ENCODE peak calls at places on chromosomes 11 and 22, in seven cellular contexts. One of them, this sample, is unnamed.

GRCh38 chr11:131672191-131672590 is 301.8 kb downstream of the NTM start:
- DNase-seq in upper lobe of right lung: no peak
- DNase-seq in adrenal gland: no peak
- DNase-seq in brain microvascular endothelial cell: no peak
- DNase-seq in kidney: no peak
- DNase-seq in mesendoderm: no peak
- DNase-seq in body of pancreas: no peak
- DNase-seq in this sample: no peak

GRCh38 chr11:46277623-46278386 is at the start of gene CREB3L1:
- DNase-seq in mesendoderm: no peak
- DNase-seq in upper lobe of right lung: peak; percentile 80
- DNase-seq in kidney: peak; percentile 73
- DNase-seq in body of pancreas: peak; percentile 42
- DNase-seq in brain microvascular endothelial cell: no peak
- DNase-seq in adrenal gland: peak; percentile 87
- DNase-seq in this sample: no peak

GRCh38 chr11:102279641-102280170 is 37.6 kb upstream of the BIRC3 start:
- DNase-seq in mesendoderm: no peak
- DNase-seq in upper lobe of right lung: no peak
- DNase-seq in body of pancreas: no peak
- DNase-seq in kidney: no peak
- DNase-seq in adrenal gland: peak; percentile 41
- DNase-seq in brain microvascular endothelial cell: peak; percentile 7
- DNase-seq in this sample: no peak

GRCh38 chr22:41478891-41479521 is 10.1 kb downstream of the ACO2 start:
- DNase-seq in kidney: no peak
- DNase-seq in body of pancreas: no peak
- DNase-seq in upper lobe of right lung: peak; percentile 68
- DNase-seq in mesendoderm: no peak
- DNase-seq in brain microvascular endothelial cell: no peak
- DNase-seq in adrenal gland: peak; percentile 83
- DNase-seq in this sample: no peak

GRCh38 chr22:47965896-47966295 is 1203.4 kb downstream of the TBC1D22A start:
- DNase-seq in brain microvascular endothelial cell: no peak
- DNase-seq in adrenal gland: no peak
- DNase-seq in upper lobe of right lung: no peak
- DNase-seq in mesendoderm: no peak
- DNase-seq in kidney: no peak
- DNase-seq in body of pancreas: no peak
- DNase-seq in this sample: no peak

GRCh38 chr11:133896642-133897330 is 51.5 kb upstream of the SPATA19 start:
- DNase-seq in upper lobe of right lung: no peak
- DNase-seq in mesendoderm: no peak
- DNase-seq in adrenal gland: no peak
- DNase-seq in body of pancreas: no peak
- DNase-seq in kidney: no peak
- DNase-seq in brain microvascular endothelial cell: no peak
- DNase-seq in this sample: no peak

GRCh38 chr11:16669799-16670415 is 68.5 kb upstream of the C11orf58 start:
- DNase-seq in kidney: no peak
- DNase-seq in body of pancreas: no peak
- DNase-seq in mesendoderm: peak; percentile 96
- DNase-seq in brain microvascular endothelial cell: peak; percentile 43
- DNase-seq in upper lobe of right lung: no peak
- DNase-seq in adrenal gland: no peak
- DNase-seq in this sample: peak; percentile 53

GRCh38 chr22:18984564-18984963 is 48.5 kb upstream of the PRODH start:
- DNase-seq in kidney: no peak
- DNase-seq in upper lobe of right lung: no peak
- DNase-seq in brain microvascular endothelial cell: no peak
- DNase-seq in adrenal gland: no peak
- DNase-seq in body of pancreas: peak; percentile 5
- DNase-seq in mesendoderm: no peak
- DNase-seq in this sample: no peak

GRCh38 chr22:31789803-31790202 is 36.0 kb downstream of the DEPDC5 start:
- DNase-seq in mesendoderm: no peak
- DNase-seq in upper lobe of right lung: no peak
- DNase-seq in kidney: no peak
- DNase-seq in adrenal gland: no peak
- DNase-seq in body of pancreas: no peak
- DNase-seq in brain microvascular endothelial cell: no peak
- DNase-seq in this sample: no peak

GRCh38 chr22:45994516-45995404 is 17.8 kb upstream of the WNT7B start:
- DNase-seq in adrenal gland: peak; percentile 85
- DNase-seq in brain microvascular endothelial cell: no peak
- DNase-seq in upper lobe of right lung: peak; percentile 92
- DNase-seq in body of pancreas: peak; percentile 87
- DNase-seq in kidney: peak; percentile 94
- DNase-seq in mesendoderm: peak; percentile 64
- DNase-seq in this sample: no peak

GRCh38 chr22:46039531-46039930 is 62.6 kb upstream of the WNT7B start:
- DNase-seq in brain microvascular endothelial cell: no peak
- DNase-seq in mesendoderm: no peak
- DNase-seq in upper lobe of right lung: no peak
- DNase-seq in adrenal gland: no peak
- DNase-seq in body of pancreas: no peak
- DNase-seq in kidney: no peak
- DNase-seq in this sample: no peak

GRCh38 chr22:35138521-35138920 is 72.6 kb downstream of the ISX start:
- DNase-seq in brain microvascular endothelial cell: no peak
- DNase-seq in adrenal gland: no peak
- DNase-seq in body of pancreas: no peak
- DNase-seq in kidney: no peak
- DNase-seq in upper lobe of right lung: no peak
- DNase-seq in mesendoderm: no peak
- DNase-seq in this sample: no peak

GRCh38 chr22:46902998-46903916 is 140.8 kb downstream of the TBC1D22A start:
- DNase-seq in brain microvascular endothelial cell: no peak
- DNase-seq in adrenal gland: no peak
- DNase-seq in kidney: peak; percentile 51
- DNase-seq in mesendoderm: peak; percentile 36
- DNase-seq in upper lobe of right lung: peak; percentile 60
- DNase-seq in body of pancreas: no peak
- DNase-seq in this sample: no peak

GRCh38 chr22:50282361-50283144 is 12.4 kb upstream of the MAPK11 start:
- DNase-seq in adrenal gland: peak; percentile 91
- DNase-seq in mesendoderm: peak; percentile 77
- DNase-seq in body of pancreas: peak; percentile 74
- DNase-seq in brain microvascular endothelial cell: peak; percentile 66
- DNase-seq in kidney: peak; percentile 93
- DNase-seq in upper lobe of right lung: peak; percentile 91
- DNase-seq in this sample: peak; percentile 85

GRCh38 chr11:113875414-113876073 is at the start of gene USP28:
- DNase-seq in kidney: peak; percentile 99
- DNase-seq in adrenal gland: peak; percentile 99
- DNase-seq in brain microvascular endothelial cell: peak; percentile 94
- DNase-seq in body of pancreas: peak; percentile 98
- DNase-seq in mesendoderm: peak; percentile 97
- DNase-seq in upper lobe of right lung: peak; percentile 99
- DNase-seq in this sample: peak; percentile 57

GRCh38 chr11:68532719-68533369 is 72.3 kb downstream of the PPP6R3 start:
- DNase-seq in body of pancreas: no peak
- DNase-seq in kidney: no peak
- DNase-seq in adrenal gland: no peak
- DNase-seq in brain microvascular endothelial cell: no peak
- DNase-seq in mesendoderm: no peak
- DNase-seq in upper lobe of right lung: no peak
- DNase-seq in this sample: no peak

GRCh38 chr11:33931032-33931431 is 39.2 kb upstream of the LMO2 start:
- DNase-seq in mesendoderm: no peak
- DNase-seq in body of pancreas: no peak
- DNase-seq in adrenal gland: no peak
- DNase-seq in upper lobe of right lung: no peak
- DNase-seq in brain microvascular endothelial cell: no peak
- DNase-seq in kidney: no peak
- DNase-seq in this sample: no peak

GRCh38 chr22:17788528-17789378 is 14.5 kb upstream of the BID start:
- DNase-seq in kidney: no peak
- DNase-seq in upper lobe of right lung: no peak
- DNase-seq in adrenal gland: no peak
- DNase-seq in mesendoderm: no peak
- DNase-seq in brain microvascular endothelial cell: no peak
- DNase-seq in body of pancreas: no peak
- DNase-seq in this sample: no peak

GRCh38 chr11:4388221-4388620 is 5.3 kb downstream of the TRIM21 start:
- DNase-seq in mesendoderm: no peak
- DNase-seq in adrenal gland: no peak
- DNase-seq in brain microvascular endothelial cell: no peak
- DNase-seq in body of pancreas: no peak
- DNase-seq in upper lobe of right lung: no peak
- DNase-seq in kidney: no peak
- DNase-seq in this sample: no peak

DNA sequence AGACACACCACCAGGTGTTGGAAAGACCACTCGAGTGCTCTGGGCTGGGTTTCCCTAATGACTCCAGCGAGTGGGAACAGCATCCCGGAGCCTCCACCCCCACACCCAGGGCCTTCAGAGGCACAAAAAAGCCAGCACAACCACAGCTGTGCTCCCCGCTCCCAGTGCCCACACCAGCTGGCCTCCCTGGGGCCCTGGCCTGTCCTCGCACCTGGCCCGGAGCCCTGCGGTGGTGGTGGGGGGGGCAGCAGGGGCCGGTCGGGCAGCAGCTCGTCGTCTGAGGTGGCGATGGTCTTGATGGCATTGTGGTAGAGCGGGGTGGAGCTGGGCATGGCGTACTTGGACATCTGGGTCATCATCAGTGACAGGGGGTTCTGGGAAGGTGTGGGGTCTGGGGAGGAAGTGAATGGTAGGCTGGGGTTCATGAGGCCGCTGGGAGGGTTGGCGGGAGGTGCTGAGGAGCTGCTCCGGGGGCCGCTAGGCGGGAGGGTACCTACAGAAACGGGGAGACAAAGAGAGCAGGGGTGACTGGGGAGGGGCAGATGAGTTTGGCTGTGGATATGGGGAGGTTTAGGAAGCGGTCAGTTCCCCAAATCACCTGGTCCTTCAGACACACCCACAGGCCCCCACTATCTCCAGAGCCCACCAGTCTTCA is 16.1 kb downstream of the CXCR5 start:
- DNase-seq in brain microvascular endothelial cell: no peak
- DNase-seq in mesendoderm: no peak
- DNase-seq in kidney: peak; percentile 60
- DNase-seq in upper lobe of right lung: peak; percentile 58
- DNase-seq in body of pancreas: no peak
- DNase-seq in adrenal gland: no peak
- DNase-seq in this sample: no peak
- H3K27ac ChIP-seq in brain microvascular endothelial cell: no peak overlapping the region
- H3K27ac ChIP-seq in mesendoderm: no peak overlapping the region
- H3K27ac ChIP-seq in kidney: no peak overlapping the region
- H3K27ac ChIP-seq in upper lobe of right lung: no peak overlapping the region
- H3K27ac ChIP-seq in body of pancreas: no peak overlapping the region
- H3K27ac ChIP-seq in adrenal gland: no peak overlapping the region
- H3K27ac ChIP-seq in this sample: no peak overlapping the region

GRCh38 chr11:65107751-65108468 is 3.8 kb upstream of the TM7SF2 start:
- DNase-seq in mesendoderm: no peak
- DNase-seq in kidney: peak; percentile 76
- DNase-seq in adrenal gland: no peak
- DNase-seq in body of pancreas: no peak
- DNase-seq in upper lobe of right lung: no peak
- DNase-seq in brain microvascular endothelial cell: no peak
- DNase-seq in this sample: no peak

GRCh38 chr11:65110354-65110861 is 1.3 kb upstream of the TM7SF2 start:
- DNase-seq in upper lobe of right lung: peak; percentile 88
- DNase-seq in body of pancreas: peak; percentile 94
- DNase-seq in mesendoderm: peak; percentile 88
- DNase-seq in brain microvascular endothelial cell: peak; percentile 76
- DNase-seq in adrenal gland: peak; percentile 91
- DNase-seq in kidney: peak; percentile 93
- DNase-seq in this sample: no peak

GRCh38 chr11:65111159-65111536 is 524 bp upstream of the TM7SF2 start:
- DNase-seq in body of pancreas: no peak
- DNase-seq in kidney: no peak
- DNase-seq in brain microvascular endothelial cell: no peak
- DNase-seq in upper lobe of right lung: no peak
- DNase-seq in adrenal gland: no peak
- DNase-seq in mesendoderm: no peak
- DNase-seq in this sample: no peak

GRCh38 chr11:65108469-65109123 is 3.1 kb upstream of the TM7SF2 start:
- DNase-seq in body of pancreas: no peak
- DNase-seq in mesendoderm: no peak
- DNase-seq in brain microvascular endothelial cell: no peak
- DNase-seq in kidney: peak; percentile 53
- DNase-seq in adrenal gland: no peak
- DNase-seq in upper lobe of right lung: no peak
- DNase-seq in this sample: no peak

DNA sequence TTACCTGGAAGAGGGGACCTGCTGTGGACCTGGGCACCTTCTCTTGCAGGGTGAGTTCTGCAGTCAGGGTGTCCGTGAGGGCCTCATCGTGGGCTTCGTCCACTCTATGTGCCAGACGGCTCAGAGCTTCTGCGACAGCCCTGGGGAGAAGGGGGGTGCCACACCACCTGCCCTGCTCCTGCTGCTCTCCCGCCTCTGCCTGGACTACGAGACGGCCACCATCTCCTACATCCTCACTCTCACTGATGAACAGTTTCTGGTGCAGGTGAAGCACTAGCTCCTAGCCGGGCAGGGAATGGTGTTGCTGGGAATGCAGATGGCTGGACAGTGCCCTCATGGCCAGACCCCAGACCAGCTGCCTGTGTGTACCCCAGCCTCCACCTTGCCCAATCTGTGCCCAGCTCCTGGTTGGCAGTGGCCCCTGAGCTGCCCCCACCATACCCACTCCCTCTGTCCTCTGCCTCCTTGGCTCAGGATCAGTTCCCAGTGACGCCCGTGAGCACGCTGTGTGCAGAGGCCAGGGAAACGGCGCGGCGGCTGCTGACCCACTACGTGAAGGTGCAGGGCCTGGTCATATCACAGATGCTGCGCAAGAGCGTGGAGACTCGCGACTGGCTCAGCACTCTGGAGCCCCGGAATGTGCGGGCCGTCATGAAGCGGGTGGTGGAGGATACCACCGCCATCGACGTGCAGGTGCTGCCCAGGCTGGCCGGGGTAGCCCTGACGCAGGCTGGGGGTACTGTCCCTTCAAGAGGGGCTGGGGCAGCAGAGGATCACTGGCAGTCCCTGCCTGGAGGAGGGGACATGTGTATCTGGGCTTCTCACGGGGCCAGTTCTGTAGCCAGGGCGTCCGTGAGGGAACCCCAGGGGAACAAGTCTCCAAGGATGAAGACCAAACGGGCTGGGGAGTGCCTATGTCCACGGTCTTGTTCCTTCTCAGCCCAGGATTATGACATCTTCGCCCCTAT is 2.2 kb upstream of the TM7SF2 start:
- DNase-seq in brain microvascular endothelial cell: no peak
- DNase-seq in body of pancreas: no peak
- DNase-seq in adrenal gland: no peak
- DNase-seq in upper lobe of right lung: no peak
- DNase-seq in kidney: peak; percentile 72
- DNase-seq in mesendoderm: no peak
- DNase-seq in this sample: no peak
- H3K27ac ChIP-seq in brain microvascular endothelial cell: no peak overlapping the region
- H3K27ac ChIP-seq in body of pancreas: no peak overlapping the region
- H3K27ac ChIP-seq in adrenal gland: no peak overlapping the region
- H3K27ac ChIP-seq in upper lobe of right lung: no peak overlapping the region
- H3K27ac ChIP-seq in kidney: no peak overlapping the region
- H3K27ac ChIP-seq in mesendoderm: no peak overlapping the region
- H3K27ac ChIP-seq in this sample: no peak overlapping the region

GRCh38 chr11:119910650-119911049 is 181.7 kb upstream of the NECTIN1 start:
- DNase-seq in mesendoderm: no peak
- DNase-seq in upper lobe of right lung: no peak
- DNase-seq in kidney: no peak
- DNase-seq in body of pancreas: no peak
- DNase-seq in adrenal gland: no peak
- DNase-seq in brain microvascular endothelial cell: no peak
- DNase-seq in this sample: no peak
- H3K27ac ChIP-seq in mesendoderm: no peak overlapping the region
- H3K27ac ChIP-seq in upper lobe of right lung: no peak overlapping the region
- H3K27ac ChIP-seq in kidney: no peak overlapping the region
- H3K27ac ChIP-seq in body of pancreas: no peak overlapping the region
- H3K27ac ChIP-seq in adrenal gland: no peak overlapping the region
- H3K27ac ChIP-seq in brain microvascular endothelial cell: no peak overlapping the region
- H3K27ac ChIP-seq in this sample: no peak overlapping the region

GRCh38 chr11:72816404-72816990 is 2.3 kb downstream of the ATG16L2 start:
- DNase-seq in kidney: no peak
- DNase-seq in adrenal gland: no peak
- DNase-seq in body of pancreas: no peak
- DNase-seq in brain microvascular endothelial cell: no peak
- DNase-seq in upper lobe of right lung: no peak
- DNase-seq in mesendoderm: no peak
- DNase-seq in this sample: no peak
- H3K27ac ChIP-seq in kidney: no peak overlapping the region
- H3K27ac ChIP-seq in adrenal gland: no peak overlapping the region
- H3K27ac ChIP-seq in body of pancreas: no peak overlapping the region
- H3K27ac ChIP-seq in brain microvascular endothelial cell: no peak overlapping the region
- H3K27ac ChIP-seq in upper lobe of right lung: no peak overlapping the region
- H3K27ac ChIP-seq in mesendoderm: no peak overlapping the region
- H3K27ac ChIP-seq in this sample: no peak overlapping the region

This sample was measured in epithelial cell of prostate.